ENCODE peak calls at places on chromosomes 6 and 20, in six cellular contexts. V, L, M, A, X and Z are unnamed samples. For H3K36me3 and H3K4me1, the result is how much of the 10 kb centered on the place peaks cover.

GRCh38 chr6:75480425-75480824 is 13.2 kb downstream of the FILIP1 start:
- DNase-seq in V (no peak), L (no peak), M (no peak), A (no peak), X (no peak), Z (no peak)

GRCh38 chr6:125519367-125519766 is 217.6 kb upstream of the HDDC2 start:
- DNase-seq in V (no peak), L (no peak), M (no peak), A (no peak), X (no peak), Z (no peak)

GRCh38 chr6:170053966-170054661 is 236.8 kb downstream of the DLL1 start:
- DNase-seq in V (no peak), L (no peak), M (peak), A (no peak), X (no peak), Z (no peak)

GRCh38 chr6:92577077-92577719 is 842.2 kb downstream of the EPHA7 start:
- DNase-seq in V (no peak), L (no peak), M (peak), A (no peak), X (no peak), Z (no peak)

GRCh38 chr6:168102093-168102985 is 23.3 kb upstream of the FRMD1 start:
- DNase-seq in V (no peak), L (no peak), M (peak), A (no peak), X (no peak), Z (no peak)

GRCh38 chr6:70371454-70372105 is 41.7 kb upstream of the FAM135A start:
- DNase-seq in V (peak), L (no peak), M (no peak), A (no peak), X (no peak), Z (peak)

GRCh38 chr6:53048431-53049195 is 16.6 kb upstream of the FBXO9 start:
- DNase-seq in V (no peak), L (no peak), M (no peak), A (no peak), X (no peak), Z (no peak)

GRCh38 chr6:138869343-138869742 is 73.5 kb downstream of the ECT2L start:
- DNase-seq in V (no peak), L (no peak), M (no peak), A (no peak), X (no peak), Z (no peak)

GRCh38 chr6:75830959-75831885 is 82.2 kb downstream of the MYO6 start:
- DNase-seq in V (no peak), L (no peak), M (no peak), A (no peak), X (no peak), Z (no peak)

GRCh38 chr20:23116301-23117089 is 30.4 kb upstream of the CD93 start:
- DNase-seq in V (peak), L (no peak), M (no peak), A (no peak), X (no peak), Z (no peak)

GRCh38 chr6:90730191-90730673 is 143.4 kb upstream of the MAP3K7 start:
- DNase-seq in V (no peak), L (no peak), M (no peak), A (no peak), X (no peak), Z (no peak)

GRCh38 chr6:144216668-144217218 is 66.4 kb downstream of the STX11 start:
- DNase-seq in V (no peak), L (no peak), M (peak), A (no peak), X (no peak), Z (no peak)

GRCh38 chr6:100512203-100512862 is 47.6 kb upstream of the SIM1 start:
- DNase-seq in V (no peak), L (no peak), M (no peak), A (no peak), X (no peak), Z (no peak)

GRCh38 chr20:14790771-14791517 is 453.5 kb upstream of the FLRT3 start:
- DNase-seq in V (no peak), L (no peak), M (no peak), A (no peak), X (no peak), Z (no peak)

GRCh38 chr6:27667651-27668441 is 194.9 kb upstream of the ZNF184 start:
- DNase-seq in V (no peak), L (no peak), M (no peak), A (no peak), X (no peak), Z (no peak)

GRCh38 chr20:45090481-45090880 is 10.4 kb downstream of the KCNS1 start:
- DNase-seq in V (no peak), L (no peak), M (no peak), A (no peak), X (no peak), Z (no peak)

GRCh38 chr6:113690255-113690956 is 166.7 kb upstream of the MARCKS start:
- DNase-seq in V (no peak), L (no peak), M (no peak), A (no peak), X (no peak), Z (no peak)

GRCh38 chr6:156767603-156768467 is 9.3 kb upstream of the ARID1B start:
- DNase-seq in V (no peak), L (no peak), M (no peak), A (no peak), X (no peak), Z (no peak)

GRCh38 chr6:113287396-113287795 is 569.7 kb upstream of the MARCKS start:
- DNase-seq in V (no peak), L (no peak), M (no peak), A (no peak), X (no peak), Z (no peak)

GRCh38 chr6:122803056-122803695 is 14.1 kb downstream of the SMPDL3A start:
- DNase-seq in V (no peak), L (no peak), M (no peak), A (no peak), X (no peak), Z (no peak)

GRCh38 chr20:16363832-16364687 is 209.2 kb downstream of the KIF16B start:
- DNase-seq in V (no peak), L (no peak), M (no peak), A (no peak), X (no peak), Z (no peak)

GRCh38 chr20:38179846-38180245 is 14.8 kb upstream of the TGM2 start:
- DNase-seq in V (no peak), L (no peak), M (no peak), A (no peak), X (no peak), Z (no peak)

GRCh38 chr20:58081842-58082241 is 146.6 kb downstream of the ANKRD60 start:
- DNase-seq in V (no peak), L (no peak), M (no peak), A (no peak), X (no peak), Z (no peak)

GRCh38 chr6:135535989-135536414 is 38.5 kb upstream of the AHI1 start:
- DNase-seq in V (peak), L (no peak), M (no peak), A (no peak), X (no peak), Z (no peak)

GRCh38 chr20:39631557-39631956 is 669.4 kb downstream of the DHX35 start:
- DNase-seq in V (no peak), L (no peak), M (no peak), A (no peak), X (no peak), Z (no peak)

GRCh38 chr6:168611691-168612090 is 170.7 kb downstream of the SMOC2 start:
- DNase-seq in V (no peak), L (no peak), M (no peak), A (no peak), X (no peak), Z (no peak)

GRCh38 chr20:13694420-13695150 is 55.9 kb upstream of the TASP1 start:
- DNase-seq in V (no peak), L (no peak), M (no peak), A (no peak), X (no peak), Z (no peak)

GRCh38 chr6:17768388-17768787 is 61.7 kb upstream of the NUP153 start:
- DNase-seq in V (peak), L (no peak), M (no peak), A (no peak), X (no peak), Z (no peak)

GRCh38 chr6:35751594-35751993 is 14.8 kb downstream of the ARMC12 start:
- DNase-seq in V (no peak), L (no peak), M (no peak), A (no peak), X (no peak), Z (no peak)

GRCh38 chr20:20820104-20820503 is 107.7 kb upstream of the RALGAPA2 start:
- DNase-seq in V (no peak), L (no peak), M (no peak), A (no peak), X (no peak), Z (no peak)

GRCh38 chr6:161257778-161258457 is 15.9 kb downstream of the AGPAT4 start:
- DNase-seq in V (no peak), L (no peak), M (no peak), A (no peak), X (no peak), Z (no peak)

GRCh38 chr6:31640612-31641011 is 11.8 kb downstream of the BAG6 start:
- DNase-seq in V (no peak), L (no peak), M (no peak), A (no peak), X (no peak), Z (no peak)

GRCh38 chr6:31641370-31641769 is 11.1 kb downstream of the BAG6 start:
- DNase-seq in V (no peak), L (no peak), M (no peak), A (no peak), X (no peak), Z (no peak)

GRCh38 chr6:31643818-31644454 is 8.5 kb downstream of the BAG6 start:
- DNase-seq in V (no peak), L (no peak), M (no peak), A (no peak), X (no peak), Z (no peak)

GRCh38 chr6:31642798-31643570 is 9.5 kb downstream of the BAG6 start:
- DNase-seq in V (no peak), L (no peak), M (no peak), A (no peak), X (no peak), Z (no peak)

DNA sequence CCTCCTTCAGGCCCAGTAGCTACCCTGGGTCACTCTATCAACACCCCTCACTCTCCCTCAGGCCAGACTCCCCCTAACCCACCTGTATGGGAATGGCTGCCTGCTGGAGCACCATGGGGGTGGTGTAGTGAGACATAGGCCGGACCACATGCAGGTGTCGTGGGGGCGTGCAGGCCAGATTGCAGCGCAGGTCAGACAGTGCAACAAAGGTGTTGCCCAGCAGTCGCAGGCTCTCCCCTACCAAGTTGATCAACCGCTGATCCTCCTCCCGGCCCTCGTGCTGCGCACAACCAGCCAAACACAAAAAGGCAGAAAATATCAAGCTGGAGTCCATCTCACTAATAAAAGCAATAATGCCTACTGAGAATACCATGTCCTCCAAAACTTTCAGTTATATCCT is 7.1 kb downstream of the BAG6 start:
- DNase-seq in V (no peak), L (no peak), M (no peak), A (no peak), X (no peak), Z (no peak)
- H3K36me3 ChIP-seq in V (under half), L (half or more), M (half or more), A (half or more), X (under half), Z (half or more)

GRCh38 chr6:163579111-163579879 is 164.8 kb downstream of the QKI start:
- DNase-seq in V (no peak), L (no peak), M (peak), A (no peak), X (peak), Z (no peak)

GRCh38 chr6:163579880-163580295 is 165.4 kb downstream of the QKI start:
- DNase-seq in V (no peak), L (no peak), M (no peak), A (no peak), X (peak), Z (no peak)

GRCh38 chr6:163580311-163581030 is 166.0 kb downstream of the QKI start:
- DNase-seq in V (no peak), L (no peak), M (no peak), A (no peak), X (no peak), Z (no peak)

GRCh38 chr6:163573503-163574179 is 159.1 kb downstream of the QKI start:
- DNase-seq in V (no peak), L (no peak), M (no peak), A (no peak), X (no peak), Z (no peak)

DNA sequence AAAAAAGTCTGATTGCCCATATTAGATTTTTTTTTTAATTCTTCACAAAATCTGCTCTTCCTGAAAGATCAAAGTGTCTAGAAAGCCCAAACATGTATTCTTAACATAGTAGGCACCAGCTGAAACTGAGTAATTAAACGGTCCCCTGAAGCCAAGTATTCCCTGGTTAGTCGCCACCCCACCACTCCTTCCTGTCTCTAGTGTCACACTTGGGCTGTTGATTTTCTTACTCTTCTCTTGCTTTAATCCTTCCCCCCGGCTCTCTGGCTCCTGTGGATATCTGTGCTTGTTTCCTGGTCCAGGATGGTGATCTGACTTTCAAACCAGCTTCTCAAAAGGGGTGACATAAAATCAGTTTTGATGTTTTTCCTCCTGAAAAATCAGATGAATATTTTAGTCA is 162.9 kb downstream of the QKI start:
- DNase-seq in V (no peak), L (no peak), M (no peak), A (no peak), X (no peak), Z (no peak)
- H3K4me1 ChIP-seq in V (under half), L (under half), M (half or more), A (under half), X (under half), Z (under half)

GRCh38 chr6:73747293-73747692 is 51.3 kb downstream of the CD109 start:
- DNase-seq in V (no peak), L (no peak), M (no peak), A (no peak), X (no peak), Z (no peak)
- H3K4me3 ChIP-seq in V (no peak), L (no peak), M (no peak), A (peak), X (no peak), Z (no peak)

GRCh38 chr6:85403331-85404015 is 46.4 kb upstream of the NT5E start:
- DNase-seq in V (peak), L (no peak), M (no peak), A (no peak), X (no peak), Z (no peak)

GRCh38 chr6:85405853-85406198 is 44.1 kb upstream of the NT5E start:
- DNase-seq in V (peak), L (no peak), M (no peak), A (no peak), X (no peak), Z (no peak)

GRCh38 chr6:85404497-85405174 is 45.2 kb upstream of the NT5E start:
- DNase-seq in V (peak), L (no peak), M (no peak), A (no peak), X (no peak), Z (no peak)

GRCh38 chr6:85406641-85407075 is 43.2 kb upstream of the NT5E start:
- DNase-seq in V (no peak), L (no peak), M (no peak), A (no peak), X (no peak), Z (no peak)

DNA sequence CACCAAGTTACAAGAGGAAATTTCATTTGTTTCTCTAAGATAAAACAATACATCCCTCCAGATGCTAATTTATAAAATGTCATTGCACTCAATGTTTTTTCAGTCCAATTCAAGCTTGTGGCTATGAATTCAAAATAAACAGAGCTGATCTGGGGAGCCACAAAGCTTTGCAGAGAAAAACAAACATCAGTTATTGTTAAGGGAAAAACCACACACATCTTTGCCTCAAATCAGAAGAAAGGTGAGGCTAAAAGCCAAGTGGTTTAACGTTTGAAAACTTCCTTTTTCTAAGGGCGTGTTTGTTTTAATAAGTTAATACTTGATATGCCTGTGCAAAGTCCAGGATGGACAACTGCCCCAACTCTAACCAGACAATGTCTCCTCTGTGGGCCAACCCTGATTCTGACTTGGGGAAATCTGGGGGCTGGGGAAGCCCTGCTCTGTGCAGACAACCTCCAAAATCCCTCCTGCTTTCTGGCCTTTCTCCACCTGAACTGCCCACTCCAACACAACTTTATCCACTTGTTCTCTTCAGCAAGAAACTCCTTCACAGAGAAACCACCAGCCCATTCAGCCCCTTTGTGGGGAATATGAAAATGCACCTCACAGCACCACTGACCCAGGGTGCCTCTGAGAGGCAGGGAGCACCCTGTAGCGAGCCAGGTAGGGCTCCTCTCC is 44.6 kb upstream of the NT5E start:
- DNase-seq in V (peak), L (no peak), M (no peak), A (no peak), X (no peak), Z (no peak)
- H3K36me3 ChIP-seq in V (under half), L (under half), M (under half), A (under half), X (under half), Z (under half)

DNA sequence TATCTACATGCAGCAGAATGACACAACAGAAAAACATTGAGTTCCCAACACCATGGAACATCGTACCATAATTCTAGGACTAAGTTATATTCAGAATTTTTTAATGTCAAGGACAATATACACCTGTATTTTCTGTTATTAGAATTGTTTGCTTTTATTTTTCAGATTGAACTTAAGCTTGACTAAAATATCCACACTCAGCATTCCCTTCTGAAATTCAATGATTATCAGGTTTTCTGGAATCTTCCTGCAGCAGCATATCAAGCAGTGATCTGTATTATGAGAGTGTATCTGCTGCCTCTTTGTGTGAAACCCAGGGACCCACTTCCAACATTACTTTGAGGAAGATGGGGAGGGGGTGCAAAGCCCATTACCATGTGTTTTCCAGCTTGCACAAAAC is 578.6 kb upstream of the JAG1 start:
- DNase-seq in V (no peak), L (no peak), M (no peak), A (no peak), X (no peak), Z (no peak)
- H3K4me1 ChIP-seq in V (under half), L (under half), M (under half), A (under half), X (under half), Z (under half)

DNA sequence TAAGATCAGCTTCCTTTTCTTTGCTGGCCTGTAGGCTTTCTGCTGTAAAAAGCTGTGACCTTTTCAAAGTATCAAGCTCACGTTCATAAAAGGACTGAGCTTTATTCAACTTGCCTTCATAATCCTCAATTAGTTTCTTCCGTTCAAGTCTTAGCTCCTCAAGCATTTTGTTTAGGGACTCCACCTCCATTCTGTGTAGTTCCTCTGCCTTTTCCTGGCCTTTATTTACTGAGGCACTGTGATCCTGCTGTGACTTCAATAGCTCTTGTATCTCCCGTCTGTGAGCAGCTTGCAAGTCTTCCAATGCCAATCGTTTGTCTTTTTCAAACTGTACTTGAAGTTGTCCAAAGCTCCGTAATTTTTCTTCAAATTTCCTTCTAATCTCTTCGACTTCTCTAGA is 54.4 kb downstream of the FAM184A start:
- DNase-seq in V (no peak), L (no peak), M (no peak), A (no peak), X (no peak), Z (no peak)
- H3K4me3 ChIP-seq in V (no peak), L (no peak), M (no peak), A (no peak), X (no peak), Z (no peak)

DNA sequence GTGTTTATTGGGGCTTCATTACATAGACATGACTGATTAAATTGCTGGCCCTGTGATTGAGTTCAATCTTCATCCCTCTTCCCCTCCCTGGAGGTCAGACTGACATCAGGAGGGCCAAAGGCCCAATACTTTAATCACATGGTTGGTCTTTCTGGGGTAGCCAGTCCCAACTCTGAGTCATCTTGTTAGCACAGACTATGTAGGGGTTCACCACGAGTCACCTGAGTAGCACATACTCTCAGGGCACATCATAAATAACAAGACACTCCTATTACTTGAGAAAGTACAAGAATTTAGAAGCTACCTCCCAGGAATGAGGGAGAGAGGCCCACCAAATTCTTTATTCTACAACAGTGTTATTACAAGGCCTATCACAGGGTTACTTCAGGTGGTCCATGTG is 11.3 kb downstream of the GINS1 start:
- DNase-seq in V (no peak), L (no peak), M (no peak), A (no peak), X (no peak), Z (no peak)
- H3K36me3 ChIP-seq in V (under half), L (under half), M (under half), A (under half), X (under half), Z (under half)